ENCODE peak calls at places on chromosomes 1 and 21, in seven cellular contexts. P is upper lobe of right lung, I is PC-3, U is H1, L is uterus, Y is ovary, R is breast epithelium. V is an unnamed sample. For H3K36me3, the result is how much of the 10 kb centered on the place peaks cover.

GRCh38 chr1:197666769-197667285 is 108.5 kb downstream of the DENND1B start:
- DNase-seq in P (no peak), Y (no peak), L (no peak), R (no peak), U (no peak), I (no peak), V (no peak)

GRCh38 chr1:156416993-156417699 is 48.1 kb downstream of the RHBG start:
- DNase-seq in P (no peak), U (no peak), Y (no peak), I (no peak), L (no peak), R (no peak), V (no peak)

GRCh38 chr1:188371295-188371806 is 1542.6 kb downstream of the PLA2G4A start:
- DNase-seq in P (no peak), L (no peak), I (peak), U (no peak), Y (no peak), R (no peak), V (no peak)

GRCh38 chr21:33894736-33895288 is 20.8 kb downstream of the ATP5PO start:
- DNase-seq in L (peak), I (peak), U (peak), Y (peak), R (peak), P (peak), V (no peak)

GRCh38 chr21:39181205-39181818 is 1.9 kb downstream of the PSMG1 start:
- DNase-seq in U (no peak), I (no peak), R (no peak), P (no peak), Y (no peak), L (no peak), V (no peak)

GRCh38 chr21:26061437-26061836 is 109.1 kb downstream of the APP start:
- DNase-seq in L (no peak), R (no peak), P (no peak), Y (no peak), I (no peak), U (no peak), V (no peak)

GRCh38 chr1:145719230-145720079 is at the start of gene CD160:
- DNase-seq in R (no peak), I (no peak), P (no peak), Y (no peak), U (no peak), L (no peak), V (no peak)

GRCh38 chr1:106749906-106750305 is 306.6 kb upstream of the PRMT6 start:
- DNase-seq in R (no peak), I (no peak), P (no peak), U (no peak), L (no peak), Y (no peak), V (no peak)

GRCh38 chr1:84090447-84091244 is 53.4 kb upstream of the PRKACB start:
- DNase-seq in R (no peak), Y (no peak), P (no peak), I (peak), U (no peak), L (no peak), V (peak)

GRCh38 chr1:23475134-23475628 is 8.8 kb downstream of the ASAP3 start:
- DNase-seq in I (peak), L (no peak), R (peak), P (no peak), U (no peak), Y (peak), V (no peak)

GRCh38 chr1:204885288-204885711 is 14.6 kb downstream of the NFASC start:
- DNase-seq in L (peak), I (no peak), Y (peak), P (no peak), R (peak), U (no peak), V (no peak)

GRCh38 chr1:246043556-246043955 is 463.5 kb downstream of the SMYD3 start:
- DNase-seq in P (no peak), U (no peak), R (no peak), L (no peak), I (peak), Y (no peak), V (no peak)

GRCh38 chr1:64387382-64388066 is 82.4 kb upstream of the CACHD1 start:
- DNase-seq in P (no peak), L (no peak), U (no peak), I (peak), Y (peak), R (no peak), V (no peak)

GRCh38 chr21:16891821-16892220 is 621.0 kb upstream of the CXADR start:
- DNase-seq in Y (no peak), P (no peak), L (no peak), U (no peak), I (no peak), R (peak), V (no peak)

GRCh38 chr1:11044086-11044848 is 2.8 kb downstream of the MASP2 start:
- DNase-seq in U (no peak), L (peak), R (no peak), Y (no peak), I (no peak), P (peak), V (no peak)

GRCh38 chr21:17139696-17140095 is 373.1 kb upstream of the CXADR start:
- DNase-seq in I (no peak), R (no peak), L (no peak), Y (no peak), P (no peak), U (no peak), V (no peak)

GRCh38 chr1:234933475-234933874 is 195.2 kb downstream of the TOMM20 start:
- DNase-seq in P (no peak), R (no peak), U (no peak), Y (no peak), L (no peak), I (peak), V (no peak)

GRCh38 chr1:109918077-109918606 is 7.5 kb downstream of the CSF1 start:
- DNase-seq in L (no peak), Y (peak), P (no peak), I (no peak), U (no peak), R (no peak), V (no peak)

GRCh38 chr1:111424281-111424680 is 3.3 kb downstream of the OVGP1 start:
- DNase-seq in R (no peak), P (no peak), Y (no peak), U (no peak), I (no peak), L (no peak), V (no peak)

GRCh38 chr1:155871390-155871789 is 12.0 kb downstream of the SYT11 start:
- DNase-seq in R (no peak), I (no peak), L (no peak), Y (peak), U (no peak), P (no peak), V (no peak)

GRCh38 chr1:223429313-223429731 is 36.1 kb downstream of the CCDC185 start:
- DNase-seq in U (no peak), R (peak), P (no peak), L (no peak), Y (no peak), I (no peak), V (no peak)

GRCh38 chr1:214989341-214989740 is 93.2 kb upstream of the KCNK2 start:
- DNase-seq in L (no peak), U (no peak), P (no peak), R (no peak), I (peak), Y (no peak), V (no peak)
- H3K27ac ChIP-seq in L (no peak), U (no peak), P (no peak), R (no peak), I (no peak), Y (no peak), V (no peak)

DNA sequence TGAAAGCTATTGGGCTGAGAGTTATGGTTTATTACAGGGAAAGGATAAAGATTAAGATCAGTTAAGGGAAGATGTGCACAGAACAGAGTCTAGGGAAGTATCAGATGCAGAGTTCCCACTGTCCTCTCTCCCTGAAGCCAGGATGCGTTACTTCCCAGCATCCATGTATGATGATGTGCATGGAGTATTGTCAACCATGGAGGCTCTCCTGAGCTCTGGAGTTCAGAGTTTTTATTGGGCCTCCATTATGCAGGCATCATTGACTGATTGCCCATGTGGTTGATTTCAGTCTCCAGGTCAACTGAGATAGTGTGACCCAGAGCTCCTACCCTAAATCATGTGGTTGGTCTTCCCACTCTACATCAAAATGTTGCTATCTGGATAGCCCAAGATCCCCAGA is 30.7 kb downstream of the SERINC2 start:
- DNase-seq in U (no peak), P (no peak), Y (no peak), R (no peak), L (no peak), I (no peak), V (no peak)
- H3K4me3 ChIP-seq in U (no peak), P (no peak), Y (no peak), R (no peak), L (no peak), I (no peak), V (no peak)

DNA sequence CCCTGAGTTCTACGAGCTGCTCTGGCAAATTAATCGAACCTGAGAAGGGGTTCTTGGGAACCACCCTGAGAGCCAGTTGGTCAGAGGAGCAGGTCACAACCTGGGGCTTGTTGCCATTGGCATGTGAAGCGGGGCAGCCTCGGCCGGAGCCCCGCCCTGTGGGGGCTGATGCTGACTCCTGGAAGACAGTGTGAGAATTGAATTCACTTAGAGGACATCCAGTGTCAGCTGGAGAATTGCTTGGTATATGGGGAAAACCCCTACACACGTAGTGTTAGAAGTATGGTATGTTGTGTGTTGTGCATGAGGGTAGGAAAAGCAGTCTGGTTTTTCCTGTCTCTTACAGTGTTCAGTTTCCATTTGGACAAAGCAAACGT is 11.6 kb downstream of the SLC37A1 start:
- DNase-seq in L (peak), P (no peak), I (no peak), U (no peak), Y (peak), R (no peak), V (no peak)
- H3K36me3 ChIP-seq in L (under half), P (under half), I (under half), U (under half), Y (under half), R (under half), V (under half)

GRCh38 chr21:36260802-36261201 is 59.2 kb upstream of the MORC3 start:
- DNase-seq in L (no peak), Y (no peak), U (no peak), I (no peak), R (no peak), P (no peak), V (no peak)
- H3K27ac ChIP-seq in L (peak), Y (no peak), U (no peak), I (no peak), R (peak), P (no peak), V (no peak)

GRCh38 chr1:27574871-27575831 is 28.8 kb downstream of the AHDC1 start:
- DNase-seq in U (no peak), R (peak), I (peak), Y (peak), L (peak), P (peak), V (no peak)

GRCh38 chr1:27574001-27574781 is 29.8 kb downstream of the AHDC1 start:
- DNase-seq in Y (peak), P (no peak), I (no peak), L (no peak), R (no peak), U (no peak), V (no peak)

GRCh38 chr1:27577504-27578188 is 26.3 kb downstream of the AHDC1 start:
- DNase-seq in U (no peak), R (no peak), I (no peak), L (peak), P (no peak), Y (no peak), V (no peak)

GRCh38 chr1:27576846-27577245 is 27.1 kb downstream of the AHDC1 start:
- DNase-seq in P (no peak), L (no peak), U (no peak), Y (peak), R (no peak), I (no peak), V (no peak)

GRCh38 chr1:27575861-27576331 is 28.0 kb downstream of the AHDC1 start:
- DNase-seq in Y (peak), L (peak), R (no peak), I (peak), U (no peak), P (peak), V (no peak)
- H3K4me3 ChIP-seq in Y (peak), L (peak), R (peak), I (peak), U (peak), P (peak), V (no peak)

DNA sequence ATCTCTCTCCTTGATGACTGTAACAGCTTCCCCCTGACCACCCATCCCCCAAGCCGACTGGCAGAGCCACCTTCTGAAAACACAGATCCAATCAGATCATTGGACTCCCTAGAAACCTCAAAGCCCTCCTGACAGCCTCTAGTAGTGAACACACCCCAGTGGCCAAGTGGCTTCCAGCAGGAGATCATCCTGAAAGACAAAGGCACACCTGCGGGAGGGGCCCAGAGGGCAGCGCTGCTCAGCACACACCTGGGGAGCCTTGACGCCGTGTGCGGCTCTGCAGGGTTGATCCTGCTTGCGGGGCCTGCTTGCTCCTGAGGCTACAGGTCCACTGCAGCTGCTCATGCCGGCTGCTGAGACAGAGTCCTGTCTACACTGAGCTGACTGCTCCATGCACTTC is 41.5 kb downstream of the SLC66A1 start:
- DNase-seq in U (peak), R (no peak), I (no peak), L (no peak), Y (no peak), P (no peak), V (no peak)
- H3K36me3 ChIP-seq in U (under half), R (under half), I (under half), L (under half), Y (under half), P (half or more), V (half or more)

DNA sequence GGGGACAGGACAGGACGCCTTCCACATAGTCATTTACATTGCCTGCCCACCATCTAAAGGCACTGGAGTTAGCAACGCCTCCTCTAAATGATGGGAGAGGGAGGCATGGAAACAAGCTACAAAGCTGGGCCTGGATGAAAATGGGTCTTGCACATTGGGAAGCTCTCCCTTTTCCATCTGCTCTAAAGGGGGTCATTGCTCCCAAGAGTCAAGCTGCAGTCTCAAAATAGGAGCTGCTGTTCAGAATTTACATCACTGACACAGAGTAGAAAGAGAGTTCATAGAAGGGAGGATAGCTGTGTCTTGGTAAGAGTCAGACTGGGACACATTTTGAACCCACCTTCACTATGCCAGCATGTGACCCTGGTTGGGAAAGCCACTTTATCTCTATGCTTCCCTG is 26.6 kb downstream of the RCSD1 start:
- DNase-seq in U (no peak), P (no peak), L (no peak), R (no peak), Y (no peak), I (no peak), V (no peak)
- H3K27ac ChIP-seq in U (no peak), P (no peak), L (no peak), R (no peak), Y (no peak), I (no peak), V (peak)

V was measured in CD4-positive, CD25-positive, alpha-beta regulatory T cell.